ENCODE peak calls at places on chromosomes 11 and 22, in nine cellular contexts. X is type B pancreatic cell, M is MM.1S, R is mucosa of descending colon, U is neural crest cell, W is WERI-Rb-1, N is GM10248, E is stomach, O is nephron progenitor cell. C is an unnamed sample.
A peak's percentile ranks its signal among the peaks of the same experiment; 100 is the strongest.

GRCh38 chr11:123682976-123683375 is 28.6 kb upstream of the SCN3B start:
- DNase-seq in N (no peak), R (no peak), U (no peak), W (no peak), E (no peak), X (no peak), O (no peak), M (no peak), C (no peak)

GRCh38 chr11:2507212-2507901 is 62.5 kb downstream of the KCNQ1 start:
- DNase-seq in X (no peak), E (no peak), O (no peak), R (no peak), W (no peak), N (no peak), U (no peak), M (no peak), C (no peak)

GRCh38 chr11:59221438-59221837 is 8.7 kb upstream of the MPEG1 start:
- DNase-seq in N (no peak), U (no peak), M (no peak), R (no peak), E (no peak), X (no peak), O (no peak), W (no peak), C (no peak)

GRCh38 chr11:132039521-132039920 is 669.1 kb downstream of the NTM start:
- DNase-seq in N (no peak), W (no peak), R (no peak), M (no peak), X (no peak), U (no peak), O (no peak), E (no peak), C (no peak)

GRCh38 chr22:22745225-22746060 is 101.0 kb downstream of the GGTLC2 start:
- DNase-seq in R (peak; percentile 58), U (peak; percentile 39), O (peak; percentile 52), E (peak; percentile 48), W (peak; percentile 74), M (peak; percentile 72), X (no peak), N (peak; percentile 54), C (no peak)

GRCh38 chr11:75498556-75499255 is 27.0 kb downstream of the GDPD5 start:
- DNase-seq in O (no peak), N (no peak), X (no peak), E (no peak), R (no peak), M (no peak), W (no peak), U (no peak), C (no peak)

GRCh38 chr22:32987081-32987631 is 71.0 kb downstream of the SYN3 start:
- DNase-seq in X (no peak), U (no peak), R (no peak), O (no peak), E (no peak), W (no peak), M (no peak), N (no peak), C (no peak)

GRCh38 chr11:122656631-122657101 is 1.1 kb downstream of the UBASH3B start:
- DNase-seq in N (peak; percentile 45), O (peak; percentile 42), U (peak; percentile 28), X (no peak), E (peak; percentile 64), M (peak; percentile 42), R (no peak), W (peak; percentile 9), C (no peak)

GRCh38 chr11:105878510-105878909 is 143.5 kb downstream of the MSANTD4 start:
- DNase-seq in E (no peak), O (no peak), M (no peak), R (peak; percentile 11), N (no peak), U (no peak), W (no peak), X (no peak), C (no peak)

GRCh38 chr11:16790484-16791240 is 52.2 kb downstream of the C11orf58 start:
- DNase-seq in X (no peak), M (no peak), U (no peak), E (no peak), R (no peak), O (no peak), N (no peak), W (no peak), C (no peak)

GRCh38 chr11:79077684-79078379 is 363.0 kb downstream of the TENM4 start:
- DNase-seq in M (no peak), X (no peak), N (no peak), U (no peak), O (no peak), R (no peak), E (no peak), W (no peak), C (no peak)

GRCh38 chr11:103202048-103202651 is 92.9 kb downstream of the DYNC2H1 start:
- DNase-seq in M (peak; percentile 38), O (no peak), W (no peak), X (no peak), R (no peak), E (no peak), N (peak; percentile 6), U (no peak), C (no peak)

GRCh38 chr22:46054878-46055158 is 77.9 kb upstream of the WNT7B start:
- DNase-seq in O (no peak), W (no peak), M (no peak), E (no peak), R (no peak), U (no peak), X (no peak), N (no peak), C (no peak)

GRCh38 chr11:33670250-33671011 is 30.2 kb downstream of the C11orf91 start:
- DNase-seq in X (no peak), W (no peak), O (no peak), E (no peak), N (no peak), U (no peak), M (no peak), R (no peak), C (no peak)

DNA sequence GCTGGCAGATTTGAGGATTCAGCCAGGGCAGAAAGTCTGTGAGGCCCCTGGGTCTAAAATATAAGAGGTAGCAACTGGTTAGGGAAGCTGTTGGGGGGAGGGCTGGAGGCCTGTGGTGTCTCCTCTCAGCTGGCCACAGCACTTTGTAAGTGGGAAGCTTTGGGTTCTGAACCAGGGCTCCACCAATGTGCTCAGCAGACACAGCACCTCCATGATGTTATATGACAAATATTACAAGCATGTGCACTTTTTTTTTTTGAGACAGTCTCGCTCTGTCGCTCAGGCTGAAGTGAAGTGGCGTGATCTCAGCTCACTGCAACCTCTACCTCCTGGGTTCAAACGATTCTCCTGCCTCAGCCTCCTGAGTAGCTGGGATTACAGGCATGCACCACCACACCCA is 8.0 kb downstream of the ARHGAP1 start:
- DNase-seq in E (no peak), R (no peak), M (no peak), N (no peak), U (no peak), W (no peak), O (no peak), X (no peak), C (no peak)
- TF ChIP-seq CTCF in E (no peak), R (no peak), M (no peak), N (no peak), U (no peak), W (no peak), O (no peak), X (no peak), C (no peak)

DNA sequence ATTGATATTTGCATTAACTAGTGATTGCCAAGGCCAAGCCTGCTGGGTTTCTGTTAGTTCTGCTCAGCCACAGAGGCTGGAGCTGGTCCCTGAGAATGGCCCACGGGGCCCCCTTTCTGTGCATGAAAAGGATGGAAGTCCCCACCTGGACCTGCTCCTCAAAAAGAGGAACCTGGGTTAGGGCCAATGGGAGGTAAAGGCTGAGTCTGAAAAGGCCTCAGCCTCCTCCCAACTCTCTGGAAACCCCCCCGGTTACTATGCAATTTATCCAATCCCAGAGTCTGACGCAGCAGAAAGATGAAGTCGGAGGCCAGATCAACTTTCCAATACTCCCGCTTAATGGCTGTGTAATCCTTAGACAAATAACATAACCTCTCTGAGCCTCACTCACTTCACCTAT is 6.8 kb upstream of the CREB3L1 start:
- DNase-seq in M (no peak), R (no peak), E (no peak), O (no peak), N (peak; percentile 55), X (no peak), W (no peak), U (no peak), C (no peak)
- TF ChIP-seq CTCF in M (no peak), R (no peak), E (no peak), O (no peak), N (no peak), X (no peak), W (no peak), U (no peak), C (no peak)

DNA sequence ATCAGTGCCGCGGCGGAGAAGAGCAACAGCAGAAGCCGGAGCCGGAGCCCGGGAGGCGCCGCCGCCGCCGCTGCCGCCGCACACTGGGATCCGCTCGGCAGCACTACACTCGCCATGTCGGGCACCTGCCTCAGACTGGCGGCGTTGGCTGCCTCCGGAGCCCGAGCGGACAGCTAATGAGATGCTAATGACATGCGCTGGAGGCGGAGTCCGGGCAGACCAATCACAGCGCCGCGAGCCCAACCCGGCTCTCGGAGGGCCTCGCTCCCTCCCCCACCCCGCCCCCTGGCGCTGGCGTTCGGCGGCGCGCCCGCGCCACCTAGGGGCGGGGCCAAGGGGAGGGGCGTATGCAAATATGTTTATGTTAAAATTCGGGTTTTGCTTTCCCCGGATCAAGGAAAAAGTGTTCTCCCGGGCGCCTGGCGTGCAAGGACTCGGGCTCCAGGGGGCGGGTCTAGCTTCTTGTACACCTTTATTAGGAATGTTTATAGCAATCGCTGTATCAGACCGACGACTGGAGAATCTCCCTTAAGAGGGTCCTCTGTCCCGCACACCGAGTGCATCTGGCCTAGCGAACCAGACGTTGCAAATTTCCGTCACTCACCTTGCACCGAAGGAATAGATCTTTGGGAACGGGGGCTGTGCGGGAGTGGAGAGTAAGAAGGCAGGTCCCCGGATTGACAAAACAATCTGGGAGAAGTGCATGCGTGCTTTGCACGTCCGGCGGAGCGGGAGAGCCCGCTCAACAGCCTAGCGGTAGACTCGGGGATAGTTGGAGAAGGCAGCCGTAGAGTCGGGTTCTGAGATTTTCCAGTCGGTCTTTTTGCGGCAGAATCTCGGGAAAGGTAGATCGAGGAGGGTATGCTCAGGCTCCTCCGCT is at the start of gene CADM1:
- DNase-seq in M (peak; percentile 97), O (peak; percentile 99), W (peak; percentile 97), N (peak; percentile 75), X (peak; percentile 98), U (peak; percentile 93), E (peak; percentile 96), R (peak; percentile 93), C (peak; percentile 71)
- TF ChIP-seq CTCF in M (peak; percentile 56), O (peak; percentile 69), W (peak; percentile 75), N (peak; percentile 6), X (peak; percentile 79), U (peak; percentile 72), E (peak; percentile 57), R (peak; percentile 64), C (peak; percentile 42)

GRCh38 chr22:31399211-31400022 is at the start of gene DRG1:
- DNase-seq in N (peak; percentile 100), U (peak; percentile 97), X (peak; percentile 97), R (peak; percentile 99), W (peak; percentile 98), O (peak; percentile 98), M (peak; percentile 97), E (peak; percentile 98), C (peak; percentile 49)
- TF ChIP-seq CTCF in N (no peak), U (no peak), X (peak; percentile 29), R (no peak), W (no peak), O (no peak), M (no peak), E (no peak), C (no peak)

C was measured in D721Med.